ENCODE peak calls at places on chromosomes 16 and 17, in nine cellular contexts. I is T-helper 1 cell; C is NAMALWA; B is activated T-cell treated with anti-CD3 and anti-CD28 coated beads for 1 hour; S is HAP-1; V is M059J; X is stimulated activated CD8-positive, alpha-beta memory T cell treated with anti-CD3 and anti-CD28 coated beads, Interleukin-7, amount 100 ng/mL, for 48 hours; O is H54; G is mucosa of gallbladder. M is an unnamed sample.

GRCh38 chr17:38660097-38661026 is 14.4 kb downstream of the EPOP start:
- DNase-seq in B (no peak), G (no peak), S (no peak), X (no peak), V (peak; percentile 49), C (no peak), I (no peak), O (no peak), M (no peak)

GRCh38 chr17:20156196-20157077 is 147.3 kb downstream of the SPECC1 start:
- DNase-seq in B (no peak), O (peak; percentile 70), I (no peak), S (peak; percentile 22), X (no peak), C (peak; percentile 11), V (peak; percentile 65), G (peak; percentile 14), M (peak; percentile 42)

GRCh38 chr17:3913531-3914318 is 2.5 kb downstream of the P2RX1 start:
- DNase-seq in C (peak; percentile 82), B (peak; percentile 73), O (peak; percentile 95), X (peak; percentile 45), V (peak; percentile 60), G (peak; percentile 79), I (peak; percentile 47), S (peak; percentile 33), M (peak; percentile 73)

GRCh38 chr17:78154903-78155811 is 9.0 kb downstream of the C17orf99 start:
- DNase-seq in B (no peak), X (no peak), C (peak; percentile 85), V (no peak), G (peak; percentile 11), I (no peak), S (no peak), O (no peak), M (no peak)

GRCh38 chr16:86210403-86211193 is 299.7 kb upstream of the FOXF1 start:
- DNase-seq in C (no peak), B (no peak), O (no peak), X (no peak), S (no peak), V (no peak), G (no peak), I (no peak), M (no peak)

GRCh38 chr17:17774009-17774881 is 62.5 kb downstream of the SREBF1 start:
- DNase-seq in G (no peak), B (no peak), V (peak; percentile 52), O (no peak), S (no peak), I (no peak), X (no peak), C (no peak), M (no peak)

GRCh38 chr17:20174588-20175265 is 165.6 kb downstream of the SPECC1 start:
- DNase-seq in S (no peak), B (no peak), O (peak; percentile 82), X (no peak), I (no peak), C (no peak), G (no peak), V (peak; percentile 93), M (no peak)

GRCh38 chr17:16297367-16298139 is 55.7 kb downstream of the CENPV start:
- DNase-seq in I (no peak), S (peak; percentile 49), O (no peak), C (no peak), V (no peak), X (no peak), B (no peak), G (peak; percentile 25), M (no peak)

GRCh38 chr16:57394444-57394843 is 10.1 kb upstream of the CCL17 start:
- DNase-seq in B (no peak), V (peak; percentile 36), G (peak; percentile 85), S (no peak), C (no peak), I (no peak), X (no peak), O (no peak), M (no peak)

GRCh38 chr16:85935957-85936760 is 37.2 kb downstream of the IRF8 start:
- DNase-seq in I (no peak), C (peak; percentile 70), V (peak; percentile 42), S (no peak), O (no peak), X (peak; percentile 59), B (peak; percentile 47), G (no peak), M (no peak)

GRCh38 chr16:84190731-84191388 is at the start of gene ADAD2:
- DNase-seq in I (no peak), C (no peak), X (no peak), V (no peak), O (no peak), G (no peak), S (no peak), B (no peak), M (no peak)

GRCh38 chr17:32944248-32945020 is 16.5 kb downstream of the TMEM98 start:
- DNase-seq in X (no peak), V (no peak), B (no peak), S (no peak), C (no peak), I (no peak), G (no peak), O (no peak), M (no peak)

GRCh38 chr17:81000631-81001357 is 9.2 kb downstream of the CHMP6 start:
- DNase-seq in V (no peak), B (no peak), G (peak; percentile 33), I (no peak), C (no peak), O (no peak), X (no peak), S (no peak), M (no peak)

GRCh38 chr16:49458221-49458620 is 84.6 kb downstream of the C16orf78 start:
- DNase-seq in O (no peak), I (no peak), S (no peak), B (no peak), X (no peak), V (no peak), C (no peak), G (no peak), M (no peak)

GRCh38 chr16:19307587-19308241 is 22.2 kb downstream of the CLEC19A start:
- DNase-seq in X (no peak), S (no peak), B (no peak), G (no peak), O (no peak), V (peak; percentile 17), I (no peak), C (peak; percentile 13), M (peak; percentile 65)

GRCh38 chr16:28264656-28265055 is 27.7 kb upstream of the SBK1 start:
- DNase-seq in C (no peak), S (peak; percentile 26), O (no peak), I (no peak), X (no peak), B (no peak), V (peak; percentile 16), G (no peak), M (no peak)

GRCh38 chr16:60792437-60792836 is 1243.8 kb downstream of the CDH8 start:
- DNase-seq in B (no peak), C (no peak), I (no peak), V (no peak), G (no peak), X (no peak), S (no peak), O (no peak), M (no peak)

GRCh38 chr17:18990331-18990730 is 14.2 kb downstream of the FAM83G start:
- DNase-seq in V (no peak), S (no peak), C (no peak), G (no peak), I (no peak), B (no peak), O (no peak), X (no peak), M (no peak)

GRCh38 chr17:78419970-78420820 is 41.7 kb downstream of the PGS1 start:
- DNase-seq in O (no peak), V (no peak), S (no peak), X (no peak), G (no peak), C (no peak), I (no peak), B (no peak), M (no peak)

GRCh38 chr17:61759362-61759761 is 104.0 kb downstream of the BRIP1 start:
- DNase-seq in B (no peak), V (no peak), G (no peak), I (no peak), S (no peak), X (no peak), O (no peak), C (no peak), M (no peak)